ENCODE peak calls at places on chromosomes 11 and 22, in nine cellular contexts. T, D, N, V, W, G, A, E and C are unnamed samples.

GRCh38 chr11:131666617-131667016 is 296.2 kb downstream of the NTM start:
- DNase-seq in T (peak; percentile 66), D (no peak), N (no peak), V (no peak), W (no peak), G (peak; percentile 38), A (no peak), E (no peak), C (no peak)

GRCh38 chr11:5369793-5370192 is 13.8 kb upstream of the OR51M1 start:
- DNase-seq in T (peak; percentile 60), D (no peak), N (peak; percentile 40), V (no peak), W (peak; percentile 1), G (peak; percentile 62), A (peak; percentile 38), E (peak; percentile 36), C (peak; percentile 65)

GRCh38 chr11:65430406-65431217 is 8.0 kb downstream of the NEAT1 start:
- DNase-seq in T (peak; percentile 76), D (peak; percentile 6), N (peak; percentile 54), V (peak; percentile 26), W (no peak), G (no peak), A (peak; percentile 73), E (no peak), C (peak; percentile 81)

GRCh38 chr11:78476066-78476465 is 58.4 kb upstream of the GAB2 start:
- DNase-seq in T (peak; percentile 11), D (no peak), N (peak; percentile 42), V (no peak), W (no peak), G (no peak), A (no peak), E (no peak), C (no peak)

GRCh38 chr22:37520754-37521153 is 1.5 kb upstream of the CARD10 start:
- DNase-seq in T (no peak), D (no peak), N (no peak), V (no peak), W (no peak), G (no peak), A (peak; percentile 27), E (no peak), C (no peak)

GRCh38 chr11:6319001-6319878 is 1.1 kb downstream of the CAVIN3 start:
- DNase-seq in T (peak; percentile 26), D (no peak), N (peak; percentile 16), V (peak; percentile 16), W (no peak), G (peak; percentile 43), A (peak; percentile 63), E (peak; percentile 69), C (peak; percentile 68)

GRCh38 chr11:115198301-115198700 is 305.9 kb downstream of the CADM1 start:
- DNase-seq in T (peak; percentile 77), D (no peak), N (no peak), V (no peak), W (no peak), G (no peak), A (no peak), E (no peak), C (no peak)

GRCh38 chr22:25216230-25216629 is 3.2 kb upstream of the CRYBB2 start:
- DNase-seq in T (no peak), D (no peak), N (no peak), V (no peak), W (no peak), G (no peak), A (no peak), E (no peak), C (no peak)

GRCh38 chr11:28447226-28447625 is 339.0 kb downstream of the METTL15 start:
- DNase-seq in T (peak; percentile 60), D (no peak), N (no peak), V (no peak), W (no peak), G (peak; percentile 42), A (peak; percentile 55), E (no peak), C (peak; percentile 48)

GRCh38 chr11:21485011-21485410 is 707.9 kb upstream of the ANO5 start:
- DNase-seq in T (no peak), D (no peak), N (no peak), V (no peak), W (no peak), G (no peak), A (no peak), E (no peak), C (no peak)

GRCh38 chr11:114316980-114317675 is 20.9 kb downstream of the NNMT start:
- DNase-seq in T (peak; percentile 68), D (no peak), N (no peak), V (no peak), W (no peak), G (no peak), A (peak; percentile 68), E (no peak), C (peak; percentile 83)

DNA sequence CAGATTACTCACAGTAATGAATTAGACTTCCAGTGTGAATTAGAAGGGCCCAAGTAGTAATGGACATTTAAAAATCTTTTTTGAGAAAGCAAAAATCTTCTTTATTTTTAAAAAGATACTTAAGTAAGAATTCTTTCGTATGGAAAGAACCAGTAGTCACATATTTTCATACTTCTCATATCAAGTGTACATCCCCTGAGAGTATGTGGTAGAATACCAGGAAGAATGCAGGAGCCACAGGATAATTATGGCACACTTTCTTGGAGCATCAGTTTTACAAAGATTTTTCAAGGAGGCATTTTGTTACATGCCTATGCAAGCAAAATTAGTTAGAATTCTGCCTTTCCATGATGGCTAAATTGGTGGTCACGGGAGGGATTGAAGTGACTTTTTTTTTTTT is 28.2 kb downstream of the POLD3 start:
- DNase-seq in T (no peak), D (no peak), N (no peak), V (no peak), W (no peak), G (no peak), A (peak; percentile 17), E (no peak), C (no peak)
- H3K4me3 ChIP-seq in T (no peak overlapping the region), D (no peak overlapping the region), N (no peak overlapping the region), V (no peak overlapping the region), W (no peak overlapping the region), G (no peak overlapping the region), A (no peak overlapping the region), E (no peak overlapping the region), C (no peak overlapping the region)

DNA sequence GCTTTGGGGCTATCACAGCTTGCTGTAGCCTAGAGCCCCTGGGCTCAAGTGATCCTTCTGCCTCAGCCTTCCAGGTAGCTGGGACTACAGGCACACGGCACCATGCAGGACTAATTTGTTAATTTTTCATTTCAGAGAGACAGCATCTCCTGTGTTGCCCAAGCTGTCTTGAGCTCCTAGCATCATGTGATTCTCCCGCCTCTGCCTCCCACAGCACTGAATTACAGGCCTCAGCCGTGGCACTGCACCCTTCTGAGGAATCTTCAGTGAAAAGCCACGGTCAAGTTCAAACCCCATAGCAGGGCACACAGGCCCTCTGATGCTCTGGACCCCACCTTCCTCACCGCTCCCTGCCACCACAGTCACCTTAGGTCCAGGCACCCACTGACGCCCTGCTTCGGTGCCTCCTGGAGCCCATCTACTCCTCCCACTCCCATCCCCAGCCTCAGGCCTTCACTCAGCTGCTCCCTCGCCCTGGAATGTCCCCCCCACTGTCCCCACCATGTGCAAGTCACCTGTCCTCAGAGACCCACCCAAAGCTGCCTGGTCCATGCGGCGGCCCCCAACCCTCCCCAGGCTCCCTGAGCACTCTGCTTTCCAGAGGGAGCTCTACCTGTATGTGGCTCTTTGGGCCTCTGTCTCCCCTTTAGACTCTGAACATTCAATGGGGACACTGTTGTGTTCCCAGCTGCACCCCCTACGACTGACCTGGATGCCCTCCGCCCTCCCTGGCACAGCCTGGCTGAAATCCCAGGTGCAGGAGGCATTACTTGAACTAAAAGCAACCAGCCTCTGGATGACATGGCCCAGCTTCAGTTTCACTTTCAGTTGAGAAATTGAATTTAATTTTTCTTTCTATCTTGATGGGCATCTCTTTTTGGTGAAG is 1.6 kb downstream of the APOL2 start:
- DNase-seq in T (peak; percentile 38), D (no peak), N (no peak), V (peak; percentile 43), W (no peak), G (no peak), A (peak; percentile 25), E (no peak), C (peak; percentile 53)
- H3K4me3 ChIP-seq in T (peak overlapping the region; percentile 73), D (peak overlapping the region; percentile 65), N (peak overlapping the region; percentile 15), V (peak overlapping the region; percentile 69), W (peak overlapping the region; percentile 60), G (peak overlapping the region; percentile 76), A (no peak overlapping the region), E (no peak overlapping the region), C (peak overlapping the region; percentile 84)

GRCh38 chr11:119741369-119742262 is 12.6 kb upstream of the NECTIN1 start:
- DNase-seq in T (no peak), D (no peak), N (peak; percentile 37), V (peak; percentile 75), W (peak; percentile 58), G (no peak), A (peak; percentile 34), E (peak; percentile 79), C (peak; percentile 23)
- H3K4me3 ChIP-seq in T (no peak overlapping the region), D (no peak overlapping the region), N (no peak overlapping the region), V (no peak overlapping the region), W (no peak overlapping the region), G (no peak overlapping the region), A (peak overlapping the region; percentile 24), E (peak overlapping the region; percentile 48), C (peak overlapping the region; percentile 13)

GRCh38 chr22:36355362-36355761 is 32.4 kb downstream of the MYH9 start:
- DNase-seq in T (no peak), D (no peak), N (no peak), V (no peak), W (no peak), G (no peak), A (peak; percentile 70), E (no peak), C (peak; percentile 66)

GRCh38 chr22:36350751-36351594 is 36.8 kb downstream of the MYH9 start:
- DNase-seq in T (peak; percentile 90), D (no peak), N (peak; percentile 88), V (no peak), W (peak; percentile 66), G (no peak), A (no peak), E (no peak), C (no peak)

GRCh38 chr22:36349726-36350125 is 38.0 kb downstream of the MYH9 start:
- DNase-seq in T (peak; percentile 83), D (no peak), N (no peak), V (no peak), W (no peak), G (no peak), A (no peak), E (no peak), C (no peak)

GRCh38 chr22:36352775-36353507 is 34.8 kb downstream of the MYH9 start:
- DNase-seq in T (peak; percentile 93), D (peak; percentile 81), N (no peak), V (no peak), W (no peak), G (no peak), A (peak; percentile 75), E (peak; percentile 38), C (peak; percentile 77)

DNA sequence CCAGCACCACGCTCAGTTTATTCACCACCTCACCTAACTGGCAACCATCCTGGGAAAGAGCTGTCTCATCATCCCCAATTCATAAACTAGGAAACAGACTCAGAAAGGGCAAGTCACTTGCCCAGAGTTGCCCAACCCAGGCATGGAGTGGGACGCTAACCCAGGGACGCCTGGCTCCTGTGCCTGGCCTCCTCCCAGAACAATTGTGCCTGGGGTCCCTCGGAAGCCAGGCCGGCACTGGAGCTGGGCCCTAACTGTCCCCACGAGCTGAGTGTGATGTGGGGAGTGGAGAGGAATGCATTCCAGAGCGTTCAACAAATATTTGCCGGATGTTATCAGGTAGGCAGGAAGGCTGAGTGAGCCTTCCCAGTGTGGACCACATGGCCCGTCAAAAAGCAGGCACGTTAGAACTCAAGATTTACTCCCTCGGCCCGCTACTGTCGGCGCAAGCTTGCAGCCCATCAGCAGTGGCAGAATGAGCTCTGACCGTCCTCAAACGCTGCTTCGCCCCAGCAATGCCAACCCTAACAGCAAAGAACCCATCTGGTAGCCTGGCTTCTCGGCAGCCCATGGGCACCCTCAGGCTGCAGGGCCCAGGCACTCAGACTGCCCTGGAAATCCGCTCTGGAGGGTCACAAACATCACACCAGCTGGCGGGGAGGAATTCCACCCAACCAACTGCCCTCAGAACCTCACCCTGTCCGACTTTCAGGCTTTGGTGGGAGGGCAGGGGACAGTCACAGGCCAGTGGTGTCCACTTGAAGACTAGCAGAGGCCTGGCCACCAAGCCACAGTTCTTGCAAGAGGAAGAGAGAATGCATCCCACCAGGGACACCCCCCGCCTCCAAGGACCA is 35.6 kb downstream of the MYH9 start:
- DNase-seq in T (no peak), D (no peak), N (peak; percentile 73), V (no peak), W (no peak), G (no peak), A (no peak), E (no peak), C (no peak)
- H3K4me3 ChIP-seq in T (no peak overlapping the region), D (no peak overlapping the region), N (no peak overlapping the region), V (no peak overlapping the region), W (peak overlapping the region; percentile 16), G (no peak overlapping the region), A (no peak overlapping the region), E (no peak overlapping the region), C (no peak overlapping the region)